ENCODE peak calls at places on chromosome X, in seven cellular contexts. H, I, S, U, A, D and B are unnamed samples.

GRCh38 chrX:136021903-136022302 is 36.7 kb downstream of the SLC9A6 start:
- DNase-seq in H (no peak), I (no peak), S (no peak), U (no peak), A (no peak), D (no peak), B (no peak)

GRCh38 chrX:9538544-9539045 is 73.7 kb downstream of the TBL1X start:
- DNase-seq in H (no peak), I (no peak), S (no peak), U (no peak), A (no peak), D (no peak), B (no peak)

GRCh38 chrX:40291553-40291952 is 193.8 kb upstream of the BCOR start:
- DNase-seq in H (peak; percentile 41), I (no peak), S (no peak), U (no peak), A (no peak), D (no peak), B (no peak)

GRCh38 chrX:7351946-7352345 is 204.0 kb upstream of the PUDP start:
- DNase-seq in H (peak; percentile 2), I (no peak), S (no peak), U (no peak), A (no peak), D (no peak), B (no peak)

GRCh38 chrX:132444936-132445335 is 43.9 kb downstream of the MBNL3 start:
- DNase-seq in H (peak; percentile 79), I (no peak), S (no peak), U (no peak), A (no peak), D (no peak), B (no peak)

GRCh38 chrX:154411981-154412340 is 622 bp downstream of the TAFAZZIN start:
- DNase-seq in H (peak; percentile 58), I (no peak), S (no peak), U (peak; percentile 67), A (peak; percentile 28), D (peak; percentile 88), B (no peak)

GRCh38 chrX:152991123-152991522 is 2.8 kb downstream of the PNMA5 start:
- DNase-seq in H (no peak), I (no peak), S (no peak), U (no peak), A (no peak), D (no peak), B (no peak)

GRCh38 chrX:30735839-30736238 is 82.6 kb downstream of the GK start:
- DNase-seq in H (peak; percentile 84), I (no peak), S (peak; percentile 38), U (peak; percentile 61), A (peak; percentile 32), D (peak; percentile 65), B (no peak)

GRCh38 chrX:71250856-71251255 is 3.1 kb downstream of the ZMYM3 start:
- DNase-seq in H (no peak), I (no peak), S (no peak), U (no peak), A (no peak), D (no peak), B (no peak)

GRCh38 chrX:105191878-105192277 is 28.6 kb downstream of the TEX13A start:
- DNase-seq in H (peak; percentile 59), I (no peak), S (no peak), U (peak; percentile 10), A (no peak), D (no peak), B (no peak)

GRCh38 chrX:63250253-63250868 is 100.8 kb downstream of the SPIN4 start:
- DNase-seq in H (peak; percentile 85), I (no peak), S (no peak), U (peak; percentile 79), A (peak; percentile 49), D (no peak), B (no peak)

GRCh38 chrX:106748377-106748776 is 21.9 kb downstream of the RNF128 start:
- DNase-seq in H (no peak), I (no peak), S (no peak), U (no peak), A (no peak), D (no peak), B (no peak)

GRCh38 chrX:101078716-101079115 is at the start of gene TMEM35A:
- DNase-seq in H (no peak), I (no peak), S (no peak), U (no peak), A (no peak), D (no peak), B (no peak)

GRCh38 chrX:40297949-40298539 is 200.3 kb upstream of the BCOR start:
- DNase-seq in H (no peak), I (no peak), S (no peak), U (no peak), A (no peak), D (no peak), B (no peak)

GRCh38 chrX:135707880-135708279 is 5.6 kb upstream of the CT45A1 start:
- DNase-seq in H (peak; percentile 32), I (no peak), S (peak; percentile 38), U (peak; percentile 60), A (no peak), D (peak; percentile 17), B (no peak)